ENCODE peak calls at places on chromosome 17, in six cellular contexts. P is activated naive CD4-positive, alpha-beta T cell; Q is AG09309; M is neural progenitor cell; H is left kidney; V is activated CD4-positive, alpha-beta T cell treated with anti-CD3 and anti-CD28 coated beads, Interleukin-2, amount 10 ng/mL, durations not matched to agents 7 days and 5 days. S is an unnamed sample.

GRCh38 chr17:78276499-78276898 is 45.1 kb downstream of the TMEM235 start:
- DNase-seq in P (no peak), Q (no peak), M (no peak), H (no peak), V (no peak), S (peak)

GRCh38 chr17:81039854-81040758 is 5.2 kb downstream of the BAIAP2 start:
- DNase-seq in P (no peak), Q (no peak), M (no peak), H (no peak), V (no peak), S (no peak)

GRCh38 chr17:28968269-28968913 is 17.1 kb upstream of the PHF12 start:
- DNase-seq in P (no peak), Q (no peak), M (peak), H (peak), V (no peak), S (no peak)

GRCh38 chr17:79461041-79461440 is 149.8 kb downstream of the RBFOX3 start:
- DNase-seq in P (no peak), Q (no peak), M (no peak), H (no peak), V (no peak), S (no peak)

GRCh38 chr17:4519361-4519788 is 20.7 kb downstream of the SPNS2 start:
- DNase-seq in P (no peak), Q (no peak), M (no peak), H (no peak), V (no peak), S (no peak)

GRCh38 chr17:82671071-82671470 is 22.8 kb upstream of the WDR45B start:
- DNase-seq in P (no peak), Q (no peak), M (no peak), H (no peak), V (no peak), S (no peak)

GRCh38 chr17:4483012-4483840 is 15.5 kb upstream of the SPNS2 start:
- DNase-seq in P (no peak), Q (no peak), M (peak), H (no peak), V (no peak), S (no peak)

GRCh38 chr17:14333506-14333905 is 32.6 kb downstream of the HS3ST3B1 start:
- DNase-seq in P (no peak), Q (no peak), M (no peak), H (no peak), V (no peak), S (no peak)

GRCh38 chr17:40548982-40549680 is 16.1 kb downstream of the CCR7 start:
- DNase-seq in P (no peak), Q (no peak), M (no peak), H (no peak), V (peak), S (no peak)

GRCh38 chr17:34252138-34252889 is 2.8 kb upstream of the CCL2 start:
- DNase-seq in P (no peak), Q (peak), M (no peak), H (peak), V (no peak), S (peak)

GRCh38 chr17:44607836-44608690 is 48.2 kb upstream of the MEIOC start:
- DNase-seq in P (no peak), Q (no peak), M (peak), H (peak), V (no peak), S (no peak)

GRCh38 chr17:72682597-72682996 is 409.9 kb downstream of the SLC39A11 start:
- DNase-seq in P (no peak), Q (no peak), M (no peak), H (no peak), V (no peak), S (no peak)

GRCh38 chr17:40316571-40317344 is 7.8 kb downstream of the RARA start:
- DNase-seq in P (no peak), Q (no peak), M (peak), H (peak), V (no peak), S (peak)

GRCh38 chr17:43043306-43043705 is 18.3 kb downstream of the RND2 start:
- DNase-seq in P (no peak), Q (no peak), M (no peak), H (no peak), V (no peak), S (no peak)

GRCh38 chr17:57900991-57901743 is 51.3 kb upstream of the MRPS23 start:
- DNase-seq in P (no peak), Q (no peak), M (no peak), H (no peak), V (no peak), S (peak)

GRCh38 chr17:75517277-75517865 is 1.0 kb downstream of the TSEN54 start:
- DNase-seq in P (no peak), Q (no peak), M (peak), H (no peak), V (peak), S (peak)

GRCh38 chr17:51052235-51052634 is 68.4 kb downstream of the SPAG9 start:
- DNase-seq in P (no peak), Q (no peak), M (no peak), H (no peak), V (no peak), S (no peak)

GRCh38 chr17:35076874-35077273 is 13.4 kb upstream of the RFFL start:
- DNase-seq in P (no peak), Q (no peak), M (no peak), H (no peak), V (no peak), S (no peak)

GRCh38 chr17:39939588-39940419 is 12.3 kb downstream of the LRRC3C start:
- DNase-seq in P (no peak), Q (peak), M (peak), H (peak), V (peak), S (peak)

GRCh38 chr17:40870136-40870535 is 3.1 kb upstream of the KRT12 start:
- DNase-seq in P (no peak), Q (no peak), M (no peak), H (no peak), V (no peak), S (no peak)

GRCh38 chr17:17052462-17053221 is 10.4 kb downstream of the MPRIP start:
- DNase-seq in P (no peak), Q (no peak), M (no peak), H (no peak), V (no peak), S (no peak)

GRCh38 chr17:39002991-39003715 is 36.0 kb upstream of the FBXO47 start:
- DNase-seq in P (no peak), Q (peak), M (no peak), H (peak), V (peak), S (no peak)

GRCh38 chr17:13727441-13728171 is 125.9 kb upstream of the HS3ST3A1 start:
- DNase-seq in P (no peak), Q (peak), M (no peak), H (no peak), V (no peak), S (no peak)

GRCh38 chr17:31156326-31156725 is 61.5 kb downstream of the NF1 start:
- DNase-seq in P (no peak), Q (peak), M (no peak), H (no peak), V (no peak), S (no peak)

GRCh38 chr17:6682339-6682738 is 30.8 kb downstream of the C17orf100 start:
- DNase-seq in P (no peak), Q (no peak), M (no peak), H (no peak), V (no peak), S (no peak)

GRCh38 chr17:80941743-80942211 is 49.9 kb upstream of the CHMP6 start:
- DNase-seq in P (no peak), Q (no peak), M (no peak), H (no peak), V (no peak), S (no peak)

GRCh38 chr17:17739388-17740066 is 58.3 kb downstream of the RAI1 start:
- DNase-seq in P (no peak), Q (no peak), M (peak), H (peak), V (no peak), S (no peak)

GRCh38 chr17:75065562-75066151 is 18.6 kb downstream of the KCTD2 start:
- DNase-seq in P (no peak), Q (no peak), M (no peak), H (no peak), V (no peak), S (peak)

GRCh38 chr17:41782142-41782541 is 4.4 kb downstream of the JUP start:
- DNase-seq in P (no peak), Q (no peak), M (no peak), H (no peak), V (no peak), S (no peak)

GRCh38 chr17:12739500-12739899 is 49.8 kb upstream of the ARHGAP44 start:
- DNase-seq in P (no peak), Q (no peak), M (no peak), H (no peak), V (no peak), S (no peak)

GRCh38 chr17:72631568-72631967 is 460.9 kb downstream of the SLC39A11 start:
- DNase-seq in P (no peak), Q (no peak), M (peak), H (no peak), V (no peak), S (no peak)

GRCh38 chr17:80101946-80102706 is 745 bp downstream of the GAA start:
- DNase-seq in P (no peak), Q (no peak), M (peak), H (peak), V (no peak), S (peak)

GRCh38 chr17:82684207-82684903 is 14.1 kb downstream of the RAB40B start:
- DNase-seq in P (no peak), Q (no peak), M (no peak), H (no peak), V (no peak), S (no peak)

GRCh38 chr17:74862108-74862901 is 2.6 kb upstream of the GRIN2C start:
- DNase-seq in P (peak), Q (no peak), M (peak), H (peak), V (peak), S (peak)

GRCh38 chr17:78360371-78361226 is 722 bp upstream of the SOCS3 start:
- DNase-seq in P (peak), Q (no peak), M (peak), H (peak), V (peak), S (peak)

GRCh38 chr17:77089118-77089477 is 51.7 kb upstream of the SEC14L1 start:
- DNase-seq in P (no peak), Q (no peak), M (no peak), H (peak), V (peak), S (peak)

GRCh38 chr17:743139-743538 is 8.9 kb downstream of the GEMIN4 start:
- DNase-seq in P (no peak), Q (no peak), M (no peak), H (no peak), V (no peak), S (no peak)

S was measured in RPMI8226.